ENCODE peak calls at places on chromosomes 4 and X, in five cellular contexts. S, O, B, P and I are unnamed samples.

GRCh38 chrX:133414399-133415275 is 652 bp downstream of the GPC4 start:
- DNase-seq in P (peak), S (no peak), O (peak), B (no peak), I (peak)

GRCh38 chr4:19300213-19300612 is 951.5 kb upstream of the SLIT2 start:
- DNase-seq in S (no peak), P (no peak), O (no peak), B (no peak), I (no peak)

GRCh38 chr4:54077812-54078211 is 13.4 kb upstream of the CHIC2 start:
- DNase-seq in O (no peak), B (no peak), S (peak), P (no peak), I (no peak)

GRCh38 chr4:38889143-38889542 is 21.5 kb downstream of the FAM114A1 start:
- DNase-seq in B (no peak), P (no peak), O (no peak), S (peak), I (no peak)

GRCh38 chrX:49956313-49956712 is 33.9 kb downstream of the CLCN5 start:
- DNase-seq in P (no peak), B (no peak), O (no peak), S (no peak), I (no peak)

GRCh38 chrX:120604359-120604782 is 470 bp downstream of the MCTS1 start:
- DNase-seq in B (no peak), S (peak), O (no peak), P (no peak), I (no peak)

GRCh38 chr4:71338846-71339593 is at the start of gene SLC4A4:
- DNase-seq in S (no peak), B (no peak), O (no peak), P (no peak), I (no peak)

GRCh38 chr4:89737888-89738287 is 99.1 kb downstream of the SNCA start:
- DNase-seq in S (peak), P (no peak), O (no peak), B (no peak), I (no peak)

GRCh38 chr4:26229974-26230373 is 90.8 kb upstream of the RBPJ start:
- DNase-seq in S (no peak), O (no peak), B (no peak), P (no peak), I (no peak)

GRCh38 chr4:69936566-69936965 is 5.7 kb downstream of the CSN1S1 start:
- DNase-seq in S (no peak), O (no peak), B (no peak), P (no peak), I (no peak)

GRCh38 chrX:111876646-111877045 is 665 bp downstream of the TRPC5OS start:
- DNase-seq in B (no peak), O (no peak), S (no peak), P (no peak), I (no peak)